ENCODE peak calls at places on chromosomes 12 and 14, in six cellular contexts. One of them, this sample, is unnamed.

GRCh38 chr14:98489115-98489514 is 782.9 kb downstream of the BCL11B start:
- DNase-seq in NCI-H510A: no peak
- DNase-seq in AG10803: no peak
- DNase-seq in activated CD4-positive, CD25-positive, alpha-beta regulatory T cell: no peak
- DNase-seq in osteoblast: no peak
- DNase-seq in NCI-H1092 treated with DMSO at 0.1 percent for 48 hours: no peak
- DNase-seq in this sample: no peak

GRCh38 chr14:76115010-76115422 is 36.7 kb upstream of the GPATCH2L start:
- DNase-seq in NCI-H510A: no peak
- DNase-seq in AG10803: no peak
- DNase-seq in activated CD4-positive, CD25-positive, alpha-beta regulatory T cell: no peak
- DNase-seq in osteoblast: no peak
- DNase-seq in NCI-H1092 treated with DMSO at 0.1 percent for 48 hours: no peak
- DNase-seq in this sample: no peak

GRCh38 chr12:106131671-106132070 is 7.1 kb downstream of the NUAK1 start:
- DNase-seq in NCI-H510A: no peak
- DNase-seq in AG10803: peak; percentile 89
- DNase-seq in activated CD4-positive, CD25-positive, alpha-beta regulatory T cell: no peak
- DNase-seq in osteoblast: no peak
- DNase-seq in NCI-H1092 treated with DMSO at 0.1 percent for 48 hours: no peak
- DNase-seq in this sample: no peak

GRCh38 chr12:9341260-9341585 is 133.0 kb upstream of the PZP start:
- DNase-seq in NCI-H510A: no peak
- DNase-seq in AG10803: no peak
- DNase-seq in activated CD4-positive, CD25-positive, alpha-beta regulatory T cell: no peak
- DNase-seq in osteoblast: no peak
- DNase-seq in NCI-H1092 treated with DMSO at 0.1 percent for 48 hours: no peak
- DNase-seq in this sample: no peak

GRCh38 chr14:77140937-77141591 is 527 bp downstream of the ZDHHC22 start:
- DNase-seq in NCI-H510A: peak; percentile 31
- DNase-seq in AG10803: no peak
- DNase-seq in activated CD4-positive, CD25-positive, alpha-beta regulatory T cell: no peak
- DNase-seq in osteoblast: peak; percentile 94
- DNase-seq in NCI-H1092 treated with DMSO at 0.1 percent for 48 hours: peak; percentile 74
- DNase-seq in this sample: no peak

GRCh38 chr12:48999371-49000131 is at the start of gene DDN:
- DNase-seq in NCI-H510A: no peak
- DNase-seq in AG10803: peak; percentile 20
- DNase-seq in activated CD4-positive, CD25-positive, alpha-beta regulatory T cell: no peak
- DNase-seq in osteoblast: peak; percentile 96
- DNase-seq in NCI-H1092 treated with DMSO at 0.1 percent for 48 hours: no peak
- DNase-seq in this sample: no peak

GRCh38 chr12:3655331-3655900 is 97.5 kb downstream of the CRACR2A start:
- DNase-seq in NCI-H510A: peak; percentile 14
- DNase-seq in AG10803: no peak
- DNase-seq in activated CD4-positive, CD25-positive, alpha-beta regulatory T cell: no peak
- DNase-seq in osteoblast: peak; percentile 91
- DNase-seq in NCI-H1092 treated with DMSO at 0.1 percent for 48 hours: peak; percentile 78
- DNase-seq in this sample: no peak

GRCh38 chr12:101570022-101570421 is 24.7 kb upstream of the MYBPC1 start:
- DNase-seq in NCI-H510A: no peak
- DNase-seq in AG10803: peak; percentile 55
- DNase-seq in activated CD4-positive, CD25-positive, alpha-beta regulatory T cell: no peak
- DNase-seq in osteoblast: peak; percentile 3
- DNase-seq in NCI-H1092 treated with DMSO at 0.1 percent for 48 hours: peak; percentile 3
- DNase-seq in this sample: peak; percentile 19

GRCh38 chr12:29650371-29650770 is 133.4 kb downstream of the TMTC1 start:
- DNase-seq in NCI-H510A: no peak
- DNase-seq in AG10803: no peak
- DNase-seq in activated CD4-positive, CD25-positive, alpha-beta regulatory T cell: no peak
- DNase-seq in osteoblast: no peak
- DNase-seq in NCI-H1092 treated with DMSO at 0.1 percent for 48 hours: no peak
- DNase-seq in this sample: no peak

GRCh38 chr14:30532264-30532663 is 26.7 kb upstream of the G2E3 start:
- DNase-seq in NCI-H510A: no peak
- DNase-seq in AG10803: no peak
- DNase-seq in activated CD4-positive, CD25-positive, alpha-beta regulatory T cell: no peak
- DNase-seq in osteoblast: no peak
- DNase-seq in NCI-H1092 treated with DMSO at 0.1 percent for 48 hours: no peak
- DNase-seq in this sample: no peak

GRCh38 chr12:90729741-90730140 is 225.2 kb downstream of the CCER1 start:
- DNase-seq in NCI-H510A: no peak
- DNase-seq in AG10803: peak; percentile 3
- DNase-seq in activated CD4-positive, CD25-positive, alpha-beta regulatory T cell: no peak
- DNase-seq in osteoblast: no peak
- DNase-seq in NCI-H1092 treated with DMSO at 0.1 percent for 48 hours: no peak
- DNase-seq in this sample: no peak

GRCh38 chr12:114185036-114185435 is 218.9 kb upstream of the RBM19 start:
- DNase-seq in NCI-H510A: no peak
- DNase-seq in AG10803: no peak
- DNase-seq in activated CD4-positive, CD25-positive, alpha-beta regulatory T cell: no peak
- DNase-seq in osteoblast: no peak
- DNase-seq in NCI-H1092 treated with DMSO at 0.1 percent for 48 hours: no peak
- DNase-seq in this sample: no peak

GRCh38 chr14:68794856-68795601 is 2.2 kb upstream of the ZFP36L1 start:
- DNase-seq in NCI-H510A: no peak
- DNase-seq in AG10803: peak; percentile 99
- DNase-seq in activated CD4-positive, CD25-positive, alpha-beta regulatory T cell: no peak
- DNase-seq in osteoblast: peak; percentile 90
- DNase-seq in NCI-H1092 treated with DMSO at 0.1 percent for 48 hours: no peak
- DNase-seq in this sample: no peak

GRCh38 chr14:93683241-93683640 is 105.0 kb downstream of the PRIMA1 start:
- DNase-seq in NCI-H510A: no peak
- DNase-seq in AG10803: no peak
- DNase-seq in activated CD4-positive, CD25-positive, alpha-beta regulatory T cell: no peak
- DNase-seq in osteoblast: no peak
- DNase-seq in NCI-H1092 treated with DMSO at 0.1 percent for 48 hours: no peak
- DNase-seq in this sample: no peak

GRCh38 chr12:68648179-68648578 is 37.5 kb downstream of the RAP1B start:
- DNase-seq in NCI-H510A: no peak
- DNase-seq in AG10803: no peak
- DNase-seq in activated CD4-positive, CD25-positive, alpha-beta regulatory T cell: no peak
- DNase-seq in osteoblast: no peak
- DNase-seq in NCI-H1092 treated with DMSO at 0.1 percent for 48 hours: no peak
- DNase-seq in this sample: no peak

GRCh38 chr14:24928501-24928900 is 121.4 kb downstream of the STXBP6 start:
- DNase-seq in NCI-H510A: no peak
- DNase-seq in AG10803: no peak
- DNase-seq in activated CD4-positive, CD25-positive, alpha-beta regulatory T cell: no peak
- DNase-seq in osteoblast: no peak
- DNase-seq in NCI-H1092 treated with DMSO at 0.1 percent for 48 hours: no peak
- DNase-seq in this sample: no peak

GRCh38 chr14:90891326-90891725 is 75.1 kb upstream of the TTC7B start:
- DNase-seq in NCI-H510A: no peak
- DNase-seq in AG10803: no peak
- DNase-seq in activated CD4-positive, CD25-positive, alpha-beta regulatory T cell: no peak
- DNase-seq in osteoblast: no peak
- DNase-seq in NCI-H1092 treated with DMSO at 0.1 percent for 48 hours: no peak
- DNase-seq in this sample: no peak

GRCh38 chr12:19959353-19959752 is 409.0 kb upstream of the PDE3A start:
- DNase-seq in NCI-H510A: no peak
- DNase-seq in AG10803: peak; percentile 20
- DNase-seq in activated CD4-positive, CD25-positive, alpha-beta regulatory T cell: no peak
- DNase-seq in osteoblast: no peak
- DNase-seq in NCI-H1092 treated with DMSO at 0.1 percent for 48 hours: no peak
- DNase-seq in this sample: no peak

GRCh38 chr14:24395609-24396580 is 2.9 kb upstream of the NYNRIN start:
- DNase-seq in NCI-H510A: no peak
- DNase-seq in AG10803: no peak
- DNase-seq in activated CD4-positive, CD25-positive, alpha-beta regulatory T cell: no peak
- DNase-seq in osteoblast: no peak
- DNase-seq in NCI-H1092 treated with DMSO at 0.1 percent for 48 hours: no peak
- DNase-seq in this sample: no peak

GRCh38 chr12:21860534-21860933 is 80.7 kb downstream of the ABCC9 start:
- DNase-seq in NCI-H510A: no peak
- DNase-seq in AG10803: no peak
- DNase-seq in activated CD4-positive, CD25-positive, alpha-beta regulatory T cell: no peak
- DNase-seq in osteoblast: no peak
- DNase-seq in NCI-H1092 treated with DMSO at 0.1 percent for 48 hours: no peak
- DNase-seq in this sample: no peak

GRCh38 chr14:104805326-104805678 is 4.4 kb downstream of the ZBTB42 start:
- DNase-seq in NCI-H510A: no peak
- DNase-seq in AG10803: peak; percentile 66
- DNase-seq in activated CD4-positive, CD25-positive, alpha-beta regulatory T cell: no peak
- DNase-seq in osteoblast: peak; percentile 99
- DNase-seq in NCI-H1092 treated with DMSO at 0.1 percent for 48 hours: no peak
- DNase-seq in this sample: no peak